ENCODE peak calls at places on chromosomes 16 and 17, in eight cellular contexts. T, Q, S, P, L, W, V and R are unnamed samples. For H3K4me1 and H3K9me3, the result is how much of the 10 kb centered on the place peaks cover.

GRCh38 chr17:64488301-64488700 is 8.6 kb downstream of the POLG2 start:
- DNase-seq in T (no peak), Q (no peak), S (no peak), P (no peak), L (no peak), W (no peak), V (no peak), R (no peak)

GRCh38 chr16:55046146-55046460 is 115.4 kb downstream of the IRX5 start:
- DNase-seq in T (no peak), Q (no peak), S (no peak), P (no peak), L (no peak), W (no peak), V (no peak), R (no peak)

GRCh38 chr16:17828012-17828411 is 357.3 kb upstream of the XYLT1 start:
- DNase-seq in T (no peak), Q (no peak), S (no peak), P (no peak), L (no peak), W (no peak), V (no peak), R (no peak)

GRCh38 chr17:38603786-38604478 is 1.8 kb downstream of the SRCIN1 start:
- DNase-seq in T (no peak), Q (no peak), S (no peak), P (no peak), L (no peak), W (no peak), V (no peak), R (peak)

GRCh38 chr17:50028207-50029120 is 27.4 kb upstream of the ITGA3 start:
- DNase-seq in T (no peak), Q (no peak), S (peak), P (peak), L (peak), W (no peak), V (no peak), R (no peak)

GRCh38 chr16:35414563-35414962 is 1955.2 kb downstream of the TP53TG3F start:
- DNase-seq in T (no peak), Q (no peak), S (no peak), P (no peak), L (no peak), W (no peak), V (no peak), R (no peak)

GRCh38 chr17:27559996-27560481 is 70.9 kb upstream of the LGALS9 start:
- DNase-seq in T (peak), Q (no peak), S (peak), P (peak), L (no peak), W (no peak), V (no peak), R (peak)

GRCh38 chr16:52597772-52598483 is 51.0 kb upstream of the TOX3 start:
- DNase-seq in T (no peak), Q (peak), S (peak), P (no peak), L (no peak), W (no peak), V (no peak), R (peak)

GRCh38 chr17:73643012-73643845 is 1.0 kb downstream of the SDK2 start:
- DNase-seq in T (no peak), Q (peak), S (peak), P (no peak), L (no peak), W (no peak), V (no peak), R (no peak)

GRCh38 chr16:89167425-89167941 is 4.1 kb upstream of the CDH15 start:
- DNase-seq in T (peak), Q (peak), S (peak), P (peak), L (peak), W (peak), V (no peak), R (peak)

GRCh38 chr17:46003907-46004748 is 5.1 kb downstream of the STH start:
- DNase-seq in T (peak), Q (peak), S (peak), P (peak), L (peak), W (no peak), V (no peak), R (peak)

GRCh38 chr16:1461146-1461545 is 13.7 kb downstream of the CLCN7 start:
- DNase-seq in T (peak), Q (no peak), S (no peak), P (peak), L (no peak), W (no peak), V (no peak), R (no peak)

GRCh38 chr17:57480438-57481196 is 224.3 kb downstream of the MSI2 start:
- DNase-seq in T (no peak), Q (peak), S (no peak), P (no peak), L (no peak), W (no peak), V (no peak), R (no peak)

GRCh38 chr16:4976079-4976478 is 17.9 kb downstream of the SEC14L5 start:
- DNase-seq in T (no peak), Q (no peak), S (no peak), P (no peak), L (no peak), W (no peak), V (no peak), R (no peak)

GRCh38 chr17:50163846-50164696 is 1.7 kb upstream of the SGCA start:
- DNase-seq in T (no peak), Q (no peak), S (no peak), P (peak), L (no peak), W (no peak), V (no peak), R (peak)

GRCh38 chr17:35801583-35802224 is 6.3 kb upstream of the MMP28 start:
- DNase-seq in T (peak), Q (peak), S (no peak), P (peak), L (no peak), W (no peak), V (no peak), R (no peak)

GRCh38 chr16:83768976-83769375 is 38.8 kb upstream of the HSBP1 start:
- DNase-seq in T (no peak), Q (no peak), S (no peak), P (no peak), L (no peak), W (no peak), V (no peak), R (no peak)

GRCh38 chr17:44898768-44899073 is 524 bp downstream of the EFTUD2 start:
- DNase-seq in T (no peak), Q (no peak), S (no peak), P (no peak), L (no peak), W (no peak), V (no peak), R (no peak)

GRCh38 chr17:37458805-37459204 is 30.9 kb upstream of the DUSP14 start:
- DNase-seq in T (no peak), Q (no peak), S (no peak), P (no peak), L (peak), W (no peak), V (no peak), R (no peak)

GRCh38 chr17:301681-302299 is 50.8 kb downstream of the RPH3AL start:
- DNase-seq in T (no peak), Q (no peak), S (peak), P (peak), L (no peak), W (no peak), V (no peak), R (no peak)

GRCh38 chr16:71421911-71422310 is 19.9 kb downstream of the TLE7 start:
- DNase-seq in T (no peak), Q (no peak), S (peak), P (no peak), L (no peak), W (no peak), V (no peak), R (no peak)

GRCh38 chr17:71472809-71473789 is 647.7 kb upstream of the SOX9 start:
- DNase-seq in T (no peak), Q (peak), S (peak), P (no peak), L (no peak), W (no peak), V (no peak), R (peak)

GRCh38 chr17:16920628-16921020 is 51.3 kb downstream of the TNFRSF13B start:
- DNase-seq in T (no peak), Q (no peak), S (no peak), P (no peak), L (no peak), W (no peak), V (no peak), R (no peak)

GRCh38 chr17:63700528-63701441 is 860 bp upstream of the LIMD2 start:
- DNase-seq in T (peak), Q (no peak), S (peak), P (peak), L (no peak), W (peak), V (peak), R (no peak)

GRCh38 chr17:70796757-70797156 is 627.4 kb downstream of the KCNJ2 start:
- DNase-seq in T (no peak), Q (no peak), S (no peak), P (no peak), L (no peak), W (no peak), V (no peak), R (no peak)

GRCh38 chr16:23301251-23302044 is 654 bp upstream of the SCNN1B start:
- DNase-seq in T (no peak), Q (no peak), S (no peak), P (no peak), L (no peak), W (no peak), V (no peak), R (no peak)

GRCh38 chr17:45962221-45962972 is 36.7 kb upstream of the STH start:
- DNase-seq in T (no peak), Q (no peak), S (no peak), P (no peak), L (no peak), W (no peak), V (no peak), R (no peak)

GRCh38 chr16:574021-574760 is 4.4 kb downstream of the PIGQ start:
- DNase-seq in T (no peak), Q (no peak), S (no peak), P (no peak), L (no peak), W (no peak), V (no peak), R (no peak)

GRCh38 chr16:75377971-75378386 is 55.3 kb downstream of the CFDP1 start:
- DNase-seq in T (no peak), Q (peak), S (no peak), P (no peak), L (peak), W (no peak), V (no peak), R (no peak)

GRCh38 chr17:80449930-80450576 is 26.4 kb downstream of the NPTX1 start:
- DNase-seq in T (no peak), Q (no peak), S (no peak), P (no peak), L (peak), W (no peak), V (no peak), R (peak)

GRCh38 chr17:7843536-7844291 is 9.7 kb downstream of the KDM6B start:
- DNase-seq in T (peak), Q (peak), S (peak), P (peak), L (peak), W (peak), V (no peak), R (peak)

GRCh38 chr17:64090144-64090543 is 39.8 kb downstream of the ERN1 start:
- DNase-seq in T (no peak), Q (no peak), S (no peak), P (no peak), L (no peak), W (no peak), V (no peak), R (no peak)

GRCh38 chr17:33647976-33648375 is 354.9 kb upstream of the ASIC2 start:
- DNase-seq in T (no peak), Q (no peak), S (no peak), P (no peak), L (no peak), W (no peak), V (no peak), R (no peak)

GRCh38 chr17:4235372-4236279 is 28.2 kb downstream of the ANKFY1 start:
- DNase-seq in T (no peak), Q (no peak), S (no peak), P (no peak), L (no peak), W (no peak), V (no peak), R (no peak)

GRCh38 chr16:7362231-7362630 is 29.6 kb downstream of the RBFOX1 start:
- DNase-seq in T (no peak), Q (no peak), S (no peak), P (no peak), L (no peak), W (no peak), V (no peak), R (no peak)

GRCh38 chr17:77304051-77304745 is 163.4 kb downstream of the SEC14L1 start:
- DNase-seq in T (no peak), Q (no peak), S (no peak), P (no peak), L (peak), W (no peak), V (no peak), R (no peak)
- H3K4me3 ChIP-seq in T (no peak), Q (no peak), S (no peak), P (no peak), L (no peak), W (no peak), V (no peak), R (no peak)

GRCh38 chr16:84825896-84826557 is 6.2 kb downstream of the CRISPLD2 start:
- DNase-seq in T (no peak), Q (no peak), S (no peak), P (no peak), L (no peak), W (no peak), V (no peak), R (no peak)

GRCh38 chr16:84827897-84828296 is 8.1 kb downstream of the CRISPLD2 start:
- DNase-seq in T (no peak), Q (no peak), S (no peak), P (no peak), L (no peak), W (no peak), V (no peak), R (no peak)

GRCh38 chr16:84827131-84827574 is 7.4 kb downstream of the CRISPLD2 start:
- DNase-seq in T (peak), Q (no peak), S (no peak), P (no peak), L (no peak), W (no peak), V (no peak), R (no peak)

GRCh38 chr16:84828322-84828721 is 8.5 kb downstream of the CRISPLD2 start:
- DNase-seq in T (no peak), Q (no peak), S (no peak), P (no peak), L (no peak), W (no peak), V (no peak), R (no peak)

GRCh38 chr16:84826558-84826941 is 6.8 kb downstream of the CRISPLD2 start:
- DNase-seq in T (peak), Q (no peak), S (no peak), P (no peak), L (no peak), W (no peak), V (no peak), R (no peak)
- H3K4me1 ChIP-seq in T (under half), Q (under half), S (under half), P (under half), L (under half), W (under half), V (under half), R (under half)

GRCh38 chr16:68575082-68575481 is 36.0 kb downstream of the ZFP90 start:
- DNase-seq in T (no peak), Q (no peak), S (no peak), P (no peak), L (no peak), W (no peak), V (no peak), R (no peak)

GRCh38 chr16:68574479-68574878 is 35.4 kb downstream of the ZFP90 start:
- DNase-seq in T (no peak), Q (no peak), S (no peak), P (no peak), L (no peak), W (no peak), V (no peak), R (no peak)

DNA sequence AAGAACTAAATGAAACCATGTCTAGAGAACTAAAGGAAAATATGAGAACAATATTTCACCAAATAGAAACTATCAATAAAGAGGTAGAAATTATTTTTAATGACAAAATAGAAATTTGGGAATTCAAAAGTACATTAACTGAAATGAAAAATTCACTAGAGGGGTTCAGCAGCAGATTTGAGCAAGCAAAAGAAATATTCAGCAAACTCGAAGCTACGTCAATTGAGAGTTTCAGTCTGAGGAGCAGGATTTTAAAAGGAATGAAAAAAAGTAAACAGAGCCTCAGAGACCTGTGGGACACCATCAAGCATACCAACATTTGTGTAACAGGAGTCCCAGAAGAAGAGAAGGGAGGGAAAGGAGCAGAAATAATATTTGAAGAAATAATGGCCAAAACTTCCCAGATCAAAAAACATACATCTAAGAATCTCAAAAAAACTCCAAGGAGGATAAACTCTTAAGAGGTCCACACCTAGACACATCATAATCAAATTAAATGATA is 38.3 kb downstream of the ZFP90 start:
- DNase-seq in T (no peak), Q (no peak), S (no peak), P (no peak), L (no peak), W (no peak), V (no peak), R (no peak)
- H3K9me3 ChIP-seq in T (under half), Q (under half), S (under half), P (half or more), L (under half), W (under half), V (half or more), R (under half)

DNA sequence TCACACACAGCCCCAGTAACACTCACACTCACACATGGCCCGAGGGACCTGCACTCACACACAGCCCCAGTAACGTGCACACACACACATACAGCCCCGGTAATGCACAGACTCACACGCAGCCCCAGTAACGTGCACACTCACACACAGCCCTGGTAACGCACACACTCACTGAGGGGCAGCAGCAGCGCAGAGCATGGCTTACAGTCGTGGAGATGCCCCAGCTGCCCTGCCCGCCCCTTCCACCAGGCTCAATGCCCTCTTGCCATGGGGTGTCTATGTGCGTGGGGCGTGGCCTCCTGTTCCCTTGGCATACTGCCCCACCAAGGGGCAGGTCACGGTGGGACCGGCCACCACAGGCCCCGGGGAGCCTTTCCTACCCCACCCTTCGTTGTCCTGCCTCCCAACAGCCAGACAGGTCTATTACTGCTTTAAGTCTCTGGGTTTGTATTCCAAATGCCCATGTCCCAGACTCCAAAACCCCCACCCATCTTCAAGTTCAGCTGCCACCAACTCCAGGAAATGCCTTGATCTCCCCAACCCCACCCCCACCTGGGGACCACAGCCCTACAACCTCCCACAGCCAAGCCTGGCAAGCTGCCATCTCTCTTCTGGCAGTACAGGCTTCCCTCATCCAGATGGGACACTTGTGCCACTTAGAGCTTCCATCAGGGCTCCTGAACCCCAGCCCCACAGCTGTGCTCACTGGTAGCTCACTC is 2.6 kb downstream of the CCDC102A start:
- DNase-seq in T (peak), Q (no peak), S (peak), P (peak), L (peak), W (peak), V (no peak), R (no peak)
- H3K4me3 ChIP-seq in T (no peak), Q (no peak), S (no peak), P (no peak), L (no peak), W (no peak), V (peak), R (no peak)

GRCh38 chr17:78912082-78912481 is 9.1 kb upstream of the CEP295NL start:
- DNase-seq in T (no peak), Q (no peak), S (no peak), P (no peak), L (no peak), W (no peak), V (no peak), R (peak)
- H3K4me1 ChIP-seq in T (under half), Q (under half), S (under half), P (under half), L (under half), W (under half), V (half or more), R (under half)